ENCODE peak calls at places on chromosomes 3 and 15, in nine cellular contexts. O is DND-41, D is adipocyte, F is activated T-cell treated with anti-CD3 and anti-CD28 coated beads for 1 hour, J is NB4, I is NCI-H1092 treated with DMSO at 0.1 percent for 48 hours, Z is astrocyte of the spinal cord, K is AG08395, V is COR-L47. R is an unnamed sample.

GRCh38 chr3:108103971-108104797 is 13.4 kb upstream of the CD47 start:
- DNase-seq in O (no peak), D (no peak), F (no peak), J (no peak), I (peak), Z (no peak), K (peak), V (peak), R (no peak)

GRCh38 chr3:119604878-119605277 is 7.2 kb downstream of the PLA1A start:
- DNase-seq in O (no peak), D (peak), F (no peak), J (no peak), I (no peak), Z (peak), K (peak), V (no peak), R (peak)

GRCh38 chr15:99568548-99569352 is 3.0 kb downstream of the MEF2A start:
- DNase-seq in O (no peak), D (peak), F (no peak), J (no peak), I (no peak), Z (peak), K (no peak), V (no peak), R (no peak)

GRCh38 chr3:157063926-157064325 is 96.0 kb downstream of the CCNL1 start:
- DNase-seq in O (no peak), D (peak), F (no peak), J (no peak), I (no peak), Z (peak), K (peak), V (peak), R (no peak)

GRCh38 chr3:133426721-133427120 is 26.9 kb downstream of the BFSP2 start:
- DNase-seq in O (no peak), D (peak), F (no peak), J (peak), I (no peak), Z (peak), K (peak), V (no peak), R (peak)

GRCh38 chr3:59235221-59236012 is 185.6 kb upstream of the CFAP20DC start:
- DNase-seq in O (peak), D (no peak), F (no peak), J (no peak), I (no peak), Z (no peak), K (no peak), V (no peak), R (no peak)

GRCh38 chr3:180802837-180803236 is 109.6 kb upstream of the FXR1 start:
- DNase-seq in O (no peak), D (peak), F (no peak), J (peak), I (peak), Z (peak), K (peak), V (peak), R (peak)

GRCh38 chr3:151796105-151796705 is 17.7 kb upstream of the AADAC start:
- DNase-seq in O (no peak), D (no peak), F (no peak), J (no peak), I (no peak), Z (no peak), K (no peak), V (no peak), R (no peak)

GRCh38 chr3:124639406-124640237 is 90.6 kb upstream of the UMPS start:
- DNase-seq in O (peak), D (no peak), F (no peak), J (no peak), I (no peak), Z (no peak), K (no peak), V (no peak), R (no peak)

GRCh38 chr3:78734048-78734637 is 1033.7 kb downstream of the ROBO1 start:
- DNase-seq in O (no peak), D (peak), F (no peak), J (no peak), I (peak), Z (peak), K (peak), V (peak), R (no peak)

GRCh38 chr15:57018151-57018550 is 99.7 kb downstream of the TCF12 start:
- DNase-seq in O (no peak), D (no peak), F (no peak), J (no peak), I (no peak), Z (no peak), K (no peak), V (no peak), R (no peak)

GRCh38 chr3:18580268-18580667 is 155.1 kb upstream of the SATB1 start:
- DNase-seq in O (no peak), D (peak), F (no peak), J (peak), I (peak), Z (no peak), K (no peak), V (peak), R (no peak)

GRCh38 chr15:38454687-38455071 is 752 bp downstream of the FAM98B start:
- DNase-seq in O (no peak), D (peak), F (no peak), J (peak), I (no peak), Z (no peak), K (no peak), V (no peak), R (no peak)

GRCh38 chr3:172153335-172153861 is 114.0 kb downstream of the FNDC3B start:
- DNase-seq in O (peak), D (peak), F (no peak), J (peak), I (no peak), Z (peak), K (peak), V (no peak), R (peak)

GRCh38 chr3:166190360-166190759 is 353.1 kb upstream of the BCHE start:
- DNase-seq in O (no peak), D (no peak), F (no peak), J (no peak), I (no peak), Z (peak), K (no peak), V (peak), R (peak)

GRCh38 chr3:4977889-4978258 is 1.4 kb upstream of the BHLHE40 start:
- DNase-seq in O (peak), D (no peak), F (peak), J (no peak), I (no peak), Z (no peak), K (no peak), V (no peak), R (peak)

GRCh38 chr3:162224736-162225135 is 728.1 kb downstream of the OTOL1 start:
- DNase-seq in O (no peak), D (peak), F (no peak), J (no peak), I (no peak), Z (no peak), K (no peak), V (no peak), R (peak)

GRCh38 chr15:58081891-58082290 is 16.4 kb upstream of the ALDH1A2 start:
- DNase-seq in O (no peak), D (no peak), F (no peak), J (no peak), I (no peak), Z (no peak), K (no peak), V (no peak), R (no peak)

GRCh38 chr3:157572559-157573270 is 69.5 kb upstream of the VEPH1 start:
- DNase-seq in O (peak), D (peak), F (no peak), J (peak), I (peak), Z (peak), K (peak), V (peak), R (peak)

GRCh38 chr3:73623996-73624362 is 762 bp downstream of the PDZRN3 start:
- DNase-seq in O (no peak), D (peak), F (no peak), J (no peak), I (peak), Z (peak), K (peak), V (peak), R (no peak)

GRCh38 chr3:69085543-69086132 is 901 bp downstream of the ARL6IP5 start:
- DNase-seq in O (peak), D (no peak), F (peak), J (peak), I (no peak), Z (no peak), K (peak), V (no peak), R (no peak)

GRCh38 chr3:85304360-85304964 is 345.7 kb downstream of the CADM2 start:
- DNase-seq in O (no peak), D (peak), F (no peak), J (no peak), I (no peak), Z (peak), K (no peak), V (no peak), R (no peak)

R was measured in A172.